ENCODE peak calls at places on chromosome 6, in ten cellular contexts. T is psoas muscle, G is astrocyte of the spinal cord, Y is stomach, Q is fibroblast of lung, B is fibroblast of the aortic adventitia, V is upper lobe of right lung, X is testis, Z is bronchial epithelial cell, N is coronary artery. D is an unnamed sample.

GRCh38 chr6:137025786-137026730 is 18.7 kb downstream of the IL20RA start:
- DNase-seq in T (no peak), G (no peak), Y (no peak), Q (no peak), B (no peak), V (no peak), X (no peak), Z (peak), N (no peak), D (peak)

GRCh38 chr6:118768904-118769325 is 117.5 kb upstream of the CEP85L start:
- DNase-seq in T (no peak), G (no peak), Y (no peak), Q (no peak), B (no peak), V (no peak), X (no peak), Z (peak), N (no peak), D (no peak)

GRCh38 chr6:24859608-24860007 is 60.9 kb upstream of the ARMH2 start:
- DNase-seq in T (no peak), G (no peak), Y (no peak), Q (no peak), B (no peak), V (no peak), X (no peak), Z (peak), N (no peak), D (no peak)

GRCh38 chr6:45480697-45481415 is 103.1 kb upstream of the SUPT3H start:
- DNase-seq in T (no peak), G (no peak), Y (no peak), Q (no peak), B (peak), V (no peak), X (no peak), Z (no peak), N (no peak), D (no peak)

GRCh38 chr6:147508871-147509608 is 550 bp downstream of the SAMD5 start:
- DNase-seq in T (peak), G (no peak), Y (no peak), Q (no peak), B (no peak), V (peak), X (peak), Z (no peak), N (no peak), D (no peak)

GRCh38 chr6:97215157-97215769 is 67.8 kb downstream of the MMS22L start:
- DNase-seq in T (no peak), G (peak), Y (no peak), Q (peak), B (peak), V (no peak), X (peak), Z (peak), N (no peak), D (peak)

GRCh38 chr6:170156448-170157375 is 134.2 kb downstream of the DLL1 start:
- DNase-seq in T (no peak), G (no peak), Y (no peak), Q (no peak), B (no peak), V (peak), X (no peak), Z (no peak), N (no peak), D (no peak)

GRCh38 chr6:16670183-16670582 is 91.1 kb downstream of the ATXN1 start:
- DNase-seq in T (peak), G (no peak), Y (no peak), Q (no peak), B (no peak), V (peak), X (no peak), Z (peak), N (no peak), D (no peak)

GRCh38 chr6:98641929-98642328 is 192.4 kb upstream of the POU3F2 start:
- DNase-seq in T (no peak), G (peak), Y (no peak), Q (no peak), B (no peak), V (no peak), X (no peak), Z (no peak), N (no peak), D (no peak)

GRCh38 chr6:169069361-169069760 is 184.3 kb downstream of the THBS2 start:
- DNase-seq in T (no peak), G (no peak), Y (no peak), Q (no peak), B (no peak), V (no peak), X (no peak), Z (no peak), N (no peak), D (no peak)

DNA sequence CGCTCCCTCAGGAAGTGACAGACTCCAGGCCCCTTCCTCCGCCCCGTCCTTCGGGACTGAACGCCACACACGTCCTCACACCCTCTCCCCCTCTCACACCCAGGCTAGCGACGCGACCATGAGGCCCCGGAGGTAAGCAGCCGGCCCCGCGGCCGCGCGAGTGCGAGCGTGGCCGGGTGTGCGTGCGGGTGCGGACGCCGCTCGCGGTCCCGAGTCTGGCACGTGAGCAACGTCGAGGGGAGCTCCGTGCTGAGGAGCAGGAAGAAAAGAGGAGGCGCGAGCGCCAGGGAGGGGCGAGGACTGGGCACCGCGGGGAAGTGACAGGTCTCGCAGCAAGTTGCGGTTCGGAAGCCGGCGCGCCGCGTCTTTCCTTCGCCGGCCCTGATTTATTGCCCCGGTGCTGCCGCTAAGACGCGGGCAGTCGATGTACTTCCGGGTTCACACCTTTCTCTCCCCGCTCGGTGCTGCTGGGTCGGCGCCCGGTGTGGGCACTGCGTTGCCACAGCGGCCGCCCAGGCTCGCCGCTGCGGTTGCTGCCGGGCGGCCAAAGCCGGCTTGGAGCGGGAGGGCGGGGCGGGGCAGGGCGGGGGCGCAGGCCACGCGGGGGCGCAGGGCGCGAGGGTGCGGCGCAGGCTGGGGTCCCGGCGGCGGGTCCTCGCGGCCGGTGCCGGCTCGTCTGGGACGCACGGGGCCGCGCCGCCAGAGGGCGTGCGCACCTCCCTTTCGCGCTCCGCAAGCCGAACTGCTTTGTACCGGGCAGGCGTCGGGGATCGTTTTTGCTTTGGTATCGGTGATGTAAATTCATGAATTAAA is 15.8 kb upstream of the LIN28B start:
- DNase-seq in T (peak), G (peak), Y (no peak), Q (peak), B (peak), V (no peak), X (peak), Z (peak), N (no peak), D (no peak)
- H3K4me3 ChIP-seq in T (peak), G (peak), Y (peak), Q (peak), B (peak), V (peak), X (peak), Z (peak), N (peak), D (peak)

GRCh38 chr6:167997642-167998041 is at the start of gene KIF25:
- DNase-seq in T (no peak), G (no peak), Y (no peak), Q (no peak), B (no peak), V (no peak), X (no peak), Z (no peak), N (peak), D (no peak)

GRCh38 chr6:167995731-167996151 is 1.7 kb upstream of the KIF25 start:
- DNase-seq in T (no peak), G (no peak), Y (no peak), Q (no peak), B (no peak), V (peak), X (no peak), Z (no peak), N (no peak), D (no peak)

GRCh38 chr6:167998206-167998605 is 735 bp downstream of the KIF25 start:
- DNase-seq in T (no peak), G (no peak), Y (no peak), Q (no peak), B (peak), V (no peak), X (no peak), Z (no peak), N (peak), D (no peak)

GRCh38 chr6:167995302-167995701 is 2.2 kb upstream of the KIF25 start:
- DNase-seq in T (no peak), G (no peak), Y (no peak), Q (no peak), B (no peak), V (peak), X (no peak), Z (no peak), N (no peak), D (no peak)

GRCh38 chr6:167996424-167997199 is 859 bp upstream of the KIF25 start:
- DNase-seq in T (no peak), G (no peak), Y (no peak), Q (no peak), B (no peak), V (peak), X (no peak), Z (no peak), N (no peak), D (no peak)
- TF ChIP-seq CTCF in T (no peak), G (no peak), Y (no peak), Q (no peak), B (no peak), V (no peak), X (no peak), Z (no peak), N (no peak), D (no peak)

GRCh38 chr6:26321005-26321404 is 44.0 kb upstream of the BTN3A2 start:
- DNase-seq in T (no peak), G (no peak), Y (no peak), Q (no peak), B (no peak), V (no peak), X (no peak), Z (no peak), N (no peak), D (no peak)
- H3K4me3 ChIP-seq in T (no peak), G (no peak), Y (no peak), Q (peak), B (no peak), V (no peak), X (no peak), Z (no peak), N (no peak), D (no peak)

GRCh38 chr6:30889138-30889885 is 5.0 kb downstream of the DDR1 start:
- DNase-seq in T (no peak), G (no peak), Y (no peak), Q (no peak), B (no peak), V (no peak), X (no peak), Z (no peak), N (no peak), D (no peak)
- TF ChIP-seq CTCF in T (no peak), G (no peak), Y (no peak), Q (no peak), B (no peak), V (no peak), X (no peak), Z (no peak), N (no peak), D (no peak)

GRCh38 chr6:150632785-150633465 is 33.2 kb downstream of the PLEKHG1 start:
- DNase-seq in T (no peak), G (no peak), Y (no peak), Q (no peak), B (no peak), V (no peak), X (no peak), Z (no peak), N (no peak), D (no peak)
- H3K4me3 ChIP-seq in T (no peak), G (no peak), Y (peak), Q (no peak), B (no peak), V (peak), X (no peak), Z (no peak), N (no peak), D (no peak)

GRCh38 chr6:166708466-166708865 is 81.4 kb upstream of the RPS6KA2 start:
- DNase-seq in T (no peak), G (no peak), Y (no peak), Q (no peak), B (no peak), V (no peak), X (no peak), Z (no peak), N (no peak), D (no peak)

GRCh38 chr6:166704171-166704570 is 77.1 kb upstream of the RPS6KA2 start:
- DNase-seq in T (no peak), G (no peak), Y (no peak), Q (no peak), B (no peak), V (no peak), X (no peak), Z (no peak), N (no peak), D (no peak)

GRCh38 chr6:166705070-166705469 is 78.0 kb upstream of the RPS6KA2 start:
- DNase-seq in T (no peak), G (no peak), Y (no peak), Q (peak), B (peak), V (peak), X (no peak), Z (no peak), N (no peak), D (no peak)

GRCh38 chr6:166710084-166710483 is 83.0 kb upstream of the RPS6KA2 start:
- DNase-seq in T (no peak), G (no peak), Y (no peak), Q (peak), B (no peak), V (no peak), X (no peak), Z (no peak), N (no peak), D (no peak)

DNA sequence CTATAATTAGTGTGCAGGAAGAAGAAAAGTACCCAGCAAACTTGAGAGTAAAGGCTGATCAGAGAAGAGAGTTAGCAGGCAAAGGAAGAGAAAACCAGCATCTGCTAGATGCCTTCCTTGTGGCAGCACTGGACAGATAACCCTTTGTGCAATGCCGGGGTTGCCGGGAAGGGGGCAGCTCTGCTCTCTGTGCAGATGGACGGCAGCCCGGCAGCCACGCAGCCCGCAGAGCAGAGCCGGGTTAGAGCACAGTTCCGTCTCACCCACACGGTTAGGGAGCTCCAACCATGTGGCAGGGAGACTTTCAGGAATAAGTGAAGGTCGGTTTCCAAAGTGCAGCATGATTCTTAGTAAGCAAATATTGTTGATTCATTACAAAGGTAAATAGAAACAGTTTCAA is 80.0 kb upstream of the RPS6KA2 start:
- DNase-seq in T (peak), G (peak), Y (peak), Q (peak), B (peak), V (peak), X (peak), Z (peak), N (no peak), D (no peak)
- TF ChIP-seq CTCF in T (peak), G (peak), Y (peak), Q (peak), B (peak), V (peak), X (peak), Z (peak), N (no peak), D (peak)

GRCh38 chr6:53873922-53874321 is 79.1 kb downstream of the LRRC1 start:
- DNase-seq in T (no peak), G (no peak), Y (no peak), Q (no peak), B (no peak), V (no peak), X (no peak), Z (peak), N (no peak), D (no peak)

GRCh38 chr6:53866231-53866630 is 71.4 kb downstream of the LRRC1 start:
- DNase-seq in T (no peak), G (peak), Y (no peak), Q (no peak), B (no peak), V (no peak), X (peak), Z (no peak), N (no peak), D (no peak)

GRCh38 chr6:53869964-53870363 is 75.2 kb downstream of the LRRC1 start:
- DNase-seq in T (no peak), G (peak), Y (no peak), Q (no peak), B (no peak), V (no peak), X (no peak), Z (no peak), N (no peak), D (no peak)
- H3K4me3 ChIP-seq in T (no peak), G (no peak), Y (no peak), Q (no peak), B (no peak), V (no peak), X (no peak), Z (no peak), N (no peak), D (no peak)

GRCh38 chr6:38708483-38708882 is 5.5 kb upstream of the GLO1 start:
- DNase-seq in T (no peak), G (no peak), Y (no peak), Q (peak), B (no peak), V (no peak), X (no peak), Z (no peak), N (no peak), D (no peak)
- TF ChIP-seq CTCF in T (no peak), G (no peak), Y (no peak), Q (no peak), B (no peak), V (no peak), X (no peak), Z (no peak), N (no peak), D (no peak)